ENCODE peak calls at places on chromosomes 12 and 14, in four cellular contexts. H, Q, O and X are unnamed samples.

GRCh38 chr12:56839489-56840442 is 76.6 kb downstream of the HSD17B6 start:
- DNase-seq in H (peak; percentile 57), Q (peak; percentile 34), O (peak; percentile 6), X (no peak)

GRCh38 chr12:23757541-23757962 is 191.9 kb downstream of the SOX5 start:
- DNase-seq in H (no peak), Q (no peak), O (peak; percentile 2), X (no peak)

GRCh38 chr12:58901664-58902063 is 18.6 kb downstream of the LRIG3 start:
- DNase-seq in H (no peak), Q (no peak), O (no peak), X (no peak)

GRCh38 chr12:21826549-21826940 is 52.0 kb upstream of the KCNJ8 start:
- DNase-seq in H (no peak), Q (no peak), O (no peak), X (no peak)

GRCh38 chr14:35687335-35687939 is 121.7 kb downstream of the RALGAPA1 start:
- DNase-seq in H (peak; percentile 26), Q (peak; percentile 51), O (peak; percentile 54), X (peak; percentile 78)

GRCh38 chr12:50018968-50019367 is 6.3 kb downstream of the RACGAP1 start:
- DNase-seq in H (no peak), Q (no peak), O (no peak), X (no peak)

GRCh38 chr14:64324461-64325255 is 30.5 kb upstream of the ESR2 start:
- DNase-seq in H (no peak), Q (peak; percentile 37), O (no peak), X (no peak)

GRCh38 chr12:12717586-12718381 is 616 bp downstream of the CDKN1B start:
- DNase-seq in H (peak; percentile 41), Q (no peak), O (no peak), X (peak; percentile 32)

GRCh38 chr12:40819427-40820108 is 127.3 kb downstream of the CNTN1 start:
- DNase-seq in H (no peak), Q (no peak), O (no peak), X (no peak)

GRCh38 chr14:100246809-100247428 is 8.0 kb downstream of the YY1 start:
- DNase-seq in H (no peak), Q (peak; percentile 64), O (peak; percentile 51), X (peak; percentile 75)

GRCh38 chr12:105142259-105142658 is 34.7 kb downstream of the WASHC4 start:
- DNase-seq in H (no peak), Q (no peak), O (no peak), X (no peak)

GRCh38 chr14:96205994-96206392 is 1.4 kb downstream of the BDKRB2 start:
- DNase-seq in H (no peak), Q (no peak), O (no peak), X (no peak)

GRCh38 chr12:90936230-90937005 is 18.6 kb downstream of the CCER1 start:
- DNase-seq in H (no peak), Q (no peak), O (no peak), X (no peak)

GRCh38 chr12:68905731-68906130 is 27.2 kb downstream of the CPM start:
- DNase-seq in H (no peak), Q (no peak), O (no peak), X (no peak)

GRCh38 chr12:39426636-39427245 is 16.2 kb downstream of the KIF21A start:
- DNase-seq in H (no peak), Q (no peak), O (no peak), X (no peak)

GRCh38 chr14:29215853-29216252 is 449.3 kb downstream of the FOXG1 start:
- DNase-seq in H (no peak), Q (no peak), O (peak; percentile 81), X (no peak)

GRCh38 chr12:78245111-78245510 is 414.4 kb downstream of the NAV3 start:
- DNase-seq in H (no peak), Q (no peak), O (no peak), X (peak; percentile 20)

GRCh38 chr12:107330901-107331431 is 237.6 kb upstream of the CRY1 start:
- DNase-seq in H (peak; percentile 58), Q (no peak), O (no peak), X (peak; percentile 43)

GRCh38 chr12:120013659-120014380 is 24.8 kb downstream of the BICDL1 start:
- DNase-seq in H (peak; percentile 67), Q (no peak), O (no peak), X (no peak)

GRCh38 chr12:41345071-41345470 is 157.0 kb downstream of the PDZRN4 start:
- DNase-seq in H (no peak), Q (no peak), O (no peak), X (no peak)

GRCh38 chr14:54348923-54349615 is 47.7 kb upstream of the CDKN3 start:
- DNase-seq in H (no peak), Q (no peak), O (no peak), X (no peak)

GRCh38 chr12:82627799-82628198 is 58.9 kb upstream of the TMTC2 start:
- DNase-seq in H (no peak), Q (no peak), O (peak; percentile 43), X (no peak)

GRCh38 chr12:124754949-124755800 is 108.5 kb downstream of the SCARB1 start:
- DNase-seq in H (no peak), Q (no peak), O (no peak), X (peak; percentile 84)

GRCh38 chr12:100554608-100555077 is 18.8 kb upstream of the GAS2L3 start:
- DNase-seq in H (no peak), Q (peak; percentile 84), O (peak; percentile 76), X (peak; percentile 72)

GRCh38 chr12:69388371-69388770 is 28.8 kb downstream of the YEATS4 start:
- DNase-seq in H (no peak), Q (peak; percentile 35), O (peak; percentile 1), X (no peak)

GRCh38 chr12:42686514-42687172 is 97.1 kb upstream of the PRICKLE1 start:
- DNase-seq in H (no peak), Q (no peak), O (no peak), X (no peak)

GRCh38 chr14:49464885-49465284 is 121.3 kb downstream of the RPS29 start:
- DNase-seq in H (no peak), Q (no peak), O (no peak), X (no peak)

GRCh38 chr14:83164016-83164415 is 1630.4 kb upstream of the SEL1L start:
- DNase-seq in H (no peak), Q (no peak), O (no peak), X (no peak)

GRCh38 chr12:54173066-54173726 is 15.6 kb downstream of the SMUG1 start:
- DNase-seq in H (peak; percentile 53), Q (no peak), O (peak; percentile 50), X (no peak)